ENCODE peak calls at places on chromosomes 13 and 19, in eight cellular contexts. R is H1, D is GM23338, B is HCT116, N is HepG2, P is endothelial cell of umbilical vein, J is GM12878, I is K562. A is an unnamed sample.

GRCh38 chr19:42132851-42133528 is 744 bp upstream of the POU2F2 start:
- DNase-seq in R (peak; percentile 98), B (peak; percentile 13), J (peak; percentile 33), P (peak; percentile 45), N (peak; percentile 10), I (peak; percentile 97), D (peak; percentile 94), A (no peak)

GRCh38 chr13:87671824-87672603 is 843 bp downstream of the SLITRK5 start:
- DNase-seq in D (peak; percentile 58), J (no peak), R (peak; percentile 73), I (no peak), N (no peak), P (no peak), B (no peak), A (no peak)

GRCh38 chr19:35459414-35460082 is 11.5 kb downstream of the FFAR2 start:
- DNase-seq in N (peak; percentile 67), P (peak; percentile 47), B (no peak), R (no peak), J (no peak), I (peak; percentile 5), D (no peak), A (no peak)

GRCh38 chr13:98103942-98104880 is 38.7 kb upstream of the FARP1 start:
- DNase-seq in D (peak; percentile 27), R (no peak), B (no peak), P (no peak), N (peak; percentile 47), I (peak; percentile 21), J (no peak), A (no peak)

GRCh38 chr13:99357149-99357596 is 50.0 kb upstream of the GPR183 start:
- DNase-seq in R (peak; percentile 22), D (no peak), J (peak; percentile 61), B (no peak), I (peak; percentile 36), N (no peak), P (peak; percentile 96), A (no peak)

GRCh38 chr13:20495087-20496023 is 30.3 kb downstream of the CRYL1 start:
- DNase-seq in N (peak; percentile 66), R (peak; percentile 68), D (peak; percentile 75), B (peak; percentile 50), I (peak; percentile 54), P (peak; percentile 76), J (peak; percentile 40), A (peak; percentile 69)

GRCh38 chr13:40477623-40478608 is 188.5 kb downstream of the FOXO1 start:
- DNase-seq in D (no peak), P (peak; percentile 94), B (no peak), I (no peak), N (peak; percentile 75), R (no peak), J (no peak), A (no peak)

GRCh38 chr13:54029226-54029625 is 1000.6 kb downstream of the OLFM4 start:
- DNase-seq in B (no peak), J (peak; percentile 21), N (no peak), I (no peak), P (no peak), R (no peak), D (peak; percentile 15), A (peak; percentile 34)

GRCh38 chr19:37997911-37998344 is 90.9 kb downstream of the SIPA1L3 start:
- DNase-seq in N (no peak), D (no peak), J (no peak), P (peak; percentile 83), B (peak; percentile 91), R (no peak), I (no peak), A (no peak)

GRCh38 chr19:58571575-58571947 is 1.6 kb downstream of the MZF1 start:
- DNase-seq in I (no peak), N (no peak), B (no peak), D (no peak), J (no peak), R (no peak), P (no peak), A (no peak)

GRCh38 chr19:19696386-19696785 is 27.7 kb downstream of the ZNF101 start:
- DNase-seq in R (no peak), B (no peak), P (no peak), J (no peak), I (no peak), N (no peak), D (peak; percentile 7), A (no peak)

GRCh38 chr19:23420824-23421223 is 25.6 kb upstream of the ZNF91 start:
- DNase-seq in J (no peak), I (no peak), B (no peak), D (peak; percentile 51), P (no peak), N (no peak), R (no peak), A (no peak)

GRCh38 chr13:110797230-110797877 is 83.9 kb downstream of the ING1 start:
- DNase-seq in R (no peak), D (peak; percentile 47), B (no peak), J (no peak), I (no peak), P (peak; percentile 36), N (no peak), A (no peak)

GRCh38 chr13:48492123-48493075 is 40.5 kb downstream of the RCBTB2 start:
- DNase-seq in I (no peak), P (peak; percentile 87), D (no peak), N (no peak), R (no peak), J (peak; percentile 98), B (no peak), A (peak; percentile 83)

GRCh38 chr13:70249332-70250064 is 141.2 kb upstream of the KLHL1 start:
- DNase-seq in B (peak; percentile 28), I (no peak), D (peak; percentile 54), J (no peak), R (no peak), P (peak; percentile 53), N (peak; percentile 87), A (no peak)

GRCh38 chr19:3575949-3576673 is 3.4 kb downstream of the HMG20B start:
- DNase-seq in R (no peak), N (no peak), D (no peak), B (no peak), P (no peak), I (no peak), J (no peak), A (no peak)
- H3K27ac ChIP-seq in R (no peak overlapping the region), N (no peak overlapping the region), D (peak overlapping the region; percentile 83), B (peak overlapping the region; percentile 71), P (no peak overlapping the region), I (peak overlapping the region; percentile 12), J (no peak overlapping the region), A (no peak overlapping the region)

GRCh38 chr19:45305421-45305820 is 17.3 kb downstream of the CKM start:
- DNase-seq in I (no peak), P (no peak), J (no peak), N (peak; percentile 20), B (no peak), D (peak; percentile 69), R (no peak), A (no peak)
- TF ChIP-seq POLR2AphosphoS5 in I (no peak), P (no peak), J (no peak), N (no peak), B (no peak), D (no peak), R (no peak), A (no peak)

GRCh38 chr13:84037937-84038464 is 155.7 kb upstream of the SLITRK1 start:
- DNase-seq in N (no peak), R (no peak), J (no peak), D (no peak), P (no peak), B (no peak), I (no peak), A (peak; percentile 34)
- TF ChIP-seq EZH2 in N (no peak), R (no peak), J (no peak), D (no peak), P (no peak), B (no peak), I (no peak), A (no peak)

DNA sequence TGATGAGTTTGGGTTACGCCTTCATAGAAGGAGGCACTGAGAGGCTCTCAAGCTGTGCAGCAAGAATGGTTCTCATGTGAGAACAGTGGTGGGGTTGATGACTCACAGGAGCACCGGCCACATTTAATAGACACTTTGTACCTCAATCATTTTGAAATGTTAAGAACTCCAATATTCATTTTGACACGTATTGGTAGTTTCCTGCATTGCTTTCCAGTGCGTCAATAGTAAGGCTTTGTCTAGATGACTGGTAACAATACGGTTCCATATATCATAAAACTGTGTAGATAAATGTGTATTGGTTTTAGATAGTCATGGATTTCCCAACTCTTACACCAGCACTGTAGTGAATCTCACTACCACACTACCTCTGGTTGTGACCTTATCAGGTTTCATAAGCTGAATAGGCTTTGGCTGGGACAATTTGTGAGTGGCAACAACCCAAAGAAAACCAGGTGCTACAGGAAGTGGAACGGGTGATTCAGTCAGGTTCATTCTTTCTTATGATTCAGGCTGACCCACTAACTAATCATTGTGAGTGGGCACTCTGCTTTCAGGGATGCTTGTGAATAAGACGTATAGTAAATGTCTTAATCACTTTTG is 362.6 kb downstream of the KLF5 start:
- DNase-seq in P (no peak), R (no peak), N (no peak), I (no peak), B (peak; percentile 92), J (no peak), D (no peak), A (no peak)
- H3K27ac ChIP-seq in P (no peak overlapping the region), R (no peak overlapping the region), N (no peak overlapping the region), I (no peak overlapping the region), B (peak overlapping the region; percentile 65), J (no peak overlapping the region), D (no peak overlapping the region), A (no peak overlapping the region)

GRCh38 chr19:10194500-10195198 is at the start of gene DNMT1:
- DNase-seq in B (peak; percentile 94), D (peak; percentile 97), I (peak; percentile 100), J (peak; percentile 87), P (peak; percentile 96), R (peak; percentile 99), N (peak; percentile 89), A (peak; percentile 73)
- TF ChIP-seq POLR2AphosphoS5 in B (peak; percentile 92), D (peak; percentile 96), I (peak; percentile 92), J (peak; percentile 88), P (peak; percentile 86), R (peak; percentile 85), N (peak; percentile 91), A (peak; percentile 97)

GRCh38 chr19:3294080-3294850 is 69.8 kb downstream of the CELF5 start:
- DNase-seq in J (no peak), B (no peak), I (no peak), R (no peak), N (no peak), D (no peak), P (no peak), A (no peak)
- TF ChIP-seq EZH2 in J (no peak), B (no peak), I (no peak), R (no peak), N (no peak), D (no peak), P (no peak), A (no peak)

GRCh38 chr13:109706015-109706715 is 80.2 kb downstream of the IRS2 start:
- DNase-seq in I (no peak), R (no peak), N (no peak), D (no peak), B (no peak), J (no peak), P (no peak), A (no peak)
- H3K27ac ChIP-seq in I (peak overlapping the region; percentile 69), R (no peak overlapping the region), N (no peak overlapping the region), D (no peak overlapping the region), B (no peak overlapping the region), J (no peak overlapping the region), P (no peak overlapping the region), A (no peak overlapping the region)

GRCh38 chr13:23923031-23923430 is 25.7 kb upstream of the C1QTNF9B start:
- DNase-seq in P (no peak), N (no peak), I (no peak), B (no peak), D (no peak), R (no peak), J (no peak), A (no peak)
- TF ChIP-seq POLR2AphosphoS5 in P (no peak), N (no peak), I (no peak), B (no peak), D (no peak), R (no peak), J (no peak), A (no peak)

A was measured in SK-N-MC.